ENCODE peak calls at places on chromosomes 2 and 18, in eight cellular contexts. X, Y, W, S, C, P, A and H are unnamed samples.

GRCh38 chr2:74454654-74455511 is at the start of gene INO80B:
- DNase-seq in Y (peak), S (peak), C (peak), W (peak), A (peak), P (peak), X (peak), H (peak)

GRCh38 chr2:172350844-172351480 is 76.4 kb upstream of the ITGA6 start:
- DNase-seq in X (no peak), C (no peak), A (no peak), S (no peak), Y (no peak), W (peak), P (no peak), H (no peak)

GRCh38 chr2:170764880-170765261 is 5.3 kb upstream of the ERICH2 start:
- DNase-seq in P (no peak), Y (no peak), W (no peak), C (no peak), S (no peak), A (no peak), X (no peak), H (no peak)

GRCh38 chr2:18362696-18363095 is 197.8 kb downstream of the RDH14 start:
- DNase-seq in Y (no peak), W (no peak), C (no peak), A (no peak), P (no peak), S (no peak), X (no peak), H (no peak)

GRCh38 chr2:211157211-211157610 is 600.8 kb downstream of the CPS1 start:
- DNase-seq in P (no peak), A (no peak), C (no peak), S (no peak), Y (no peak), X (no peak), W (no peak), H (no peak)

GRCh38 chr2:53520630-53520940 is 247.0 kb upstream of the CHAC2 start:
- DNase-seq in Y (no peak), A (no peak), P (no peak), S (no peak), X (no peak), C (no peak), W (no peak), H (no peak)

GRCh38 chr2:9613291-9613690 is 17.5 kb downstream of the YWHAQ start:
- DNase-seq in P (no peak), C (no peak), A (no peak), X (no peak), Y (no peak), W (no peak), S (no peak), H (no peak)

GRCh38 chr2:236932711-236933300 is 152.9 kb upstream of the COPS8 start:
- DNase-seq in W (no peak), Y (no peak), X (no peak), S (no peak), C (no peak), P (no peak), A (no peak), H (no peak)

GRCh38 chr2:103819599-103819998 is 1034.3 kb upstream of the POU3F3 start:
- DNase-seq in X (no peak), W (no peak), Y (no peak), S (no peak), A (no peak), P (no peak), C (no peak), H (no peak)

GRCh38 chr2:218567797-218568189 is 358 bp downstream of the USP37 start:
- DNase-seq in Y (no peak), W (no peak), A (no peak), P (no peak), C (no peak), X (no peak), S (no peak), H (no peak)

GRCh38 chr2:10717630-10718029 is 3.8 kb upstream of the ATP6V1C2 start:
- DNase-seq in P (no peak), Y (no peak), A (no peak), X (no peak), C (no peak), W (no peak), S (no peak), H (no peak)

GRCh38 chr2:31903109-31903780 is 107.6 kb downstream of the MEMO1 start:
- DNase-seq in P (no peak), W (no peak), Y (no peak), X (no peak), C (no peak), S (no peak), A (no peak), H (no peak)

GRCh38 chr2:142218471-142218870 is 87.7 kb upstream of the LRP1B start:
- DNase-seq in W (no peak), S (no peak), P (no peak), A (no peak), X (no peak), Y (no peak), C (no peak), H (no peak)

GRCh38 chr2:73290049-73290839 is 3.1 kb downstream of the EGR4 start:
- DNase-seq in A (no peak), W (peak), S (peak), X (peak), Y (peak), P (peak), C (peak), H (peak)
- TF ChIP-seq CTCF in A (peak), W (peak), S (peak), X (peak), Y (peak), P (peak), C (peak), H (peak)

GRCh38 chr18:49162226-49162848 is 211.6 kb upstream of the SMAD7 start:
- DNase-seq in X (no peak), P (no peak), S (no peak), C (peak), W (no peak), Y (peak), A (no peak), H (peak)
- TF ChIP-seq CTCF in X (no peak), P (no peak), S (no peak), C (no peak), W (no peak), Y (no peak), A (no peak), H (peak)

GRCh38 chr18:48342588-48342987 is 66.6 kb downstream of the ZBTB7C start:
- DNase-seq in P (no peak), W (no peak), X (no peak), C (no peak), A (no peak), Y (no peak), S (no peak), H (no peak)
- TF ChIP-seq CTCF in P (no peak), W (no peak), X (no peak), C (no peak), A (no peak), Y (no peak), S (no peak), H (no peak)

GRCh38 chr2:232447638-232448472 is 8.1 kb upstream of the ALPI start:
- DNase-seq in X (no peak), C (no peak), P (no peak), A (no peak), S (no peak), W (peak), Y (no peak), H (no peak)

GRCh38 chr2:232447091-232447620 is 8.8 kb upstream of the ALPI start:
- DNase-seq in Y (no peak), W (no peak), X (no peak), P (no peak), A (no peak), C (no peak), S (no peak), H (no peak)

GRCh38 chr2:232454630-232455029 is 1.3 kb upstream of the ALPI start:
- DNase-seq in C (no peak), X (peak), A (no peak), P (no peak), S (no peak), W (peak), Y (no peak), H (no peak)

GRCh38 chr2:232444409-232445148 is 11.4 kb upstream of the ALPI start:
- DNase-seq in W (no peak), C (peak), X (peak), Y (peak), P (peak), S (peak), A (no peak), H (peak)

DNA sequence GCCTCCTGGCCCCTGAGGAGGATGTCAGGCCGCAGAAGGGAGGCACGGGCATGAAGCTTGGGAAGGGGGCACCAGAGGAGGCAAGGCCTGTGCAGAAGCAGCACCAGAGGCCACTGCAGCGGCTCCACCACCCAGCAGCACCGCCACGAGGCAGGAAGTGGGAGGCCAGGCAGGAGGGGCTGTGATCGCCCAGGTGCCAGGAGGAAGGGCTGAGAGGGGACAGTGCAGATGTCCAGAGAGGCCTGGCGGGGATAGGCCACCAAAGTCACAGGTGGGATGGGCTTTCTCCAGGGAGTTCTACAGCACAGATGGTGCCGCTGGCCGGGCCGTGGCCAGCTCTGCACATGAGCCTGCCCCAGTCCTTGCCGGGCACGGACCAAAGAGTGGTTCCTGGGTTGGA is 6.0 kb upstream of the ALPI start:
- DNase-seq in Y (no peak), X (no peak), W (no peak), P (peak), S (no peak), C (no peak), A (no peak), H (no peak)
- TF ChIP-seq CTCF in Y (no peak), X (no peak), W (no peak), P (no peak), S (no peak), C (no peak), A (no peak), H (no peak)

GRCh38 chr2:123993728-123994323 is 31.3 kb upstream of the CNTNAP5 start:
- DNase-seq in P (peak), W (peak), C (peak), Y (peak), X (no peak), A (no peak), S (peak), H (no peak)
- TF ChIP-seq CTCF in P (peak), W (peak), C (peak), Y (peak), X (peak), A (peak), S (peak), H (peak)

GRCh38 chr2:121596221-121597080 is 52.8 kb downstream of the CLASP1 start:
- DNase-seq in S (no peak), X (peak), Y (peak), C (peak), A (peak), P (peak), W (no peak), H (peak)
- TF ChIP-seq CTCF in S (no peak), X (peak), Y (peak), C (peak), A (peak), P (no peak), W (peak), H (peak)

GRCh38 chr2:61854435-61855177 is 746 bp upstream of the FAM161A start:
- DNase-seq in W (peak), S (peak), P (peak), X (peak), Y (peak), A (peak), C (peak), H (peak)
- TF ChIP-seq CTCF in W (no peak), S (no peak), P (no peak), X (no peak), Y (no peak), A (no peak), C (no peak), H (no peak)

DNA sequence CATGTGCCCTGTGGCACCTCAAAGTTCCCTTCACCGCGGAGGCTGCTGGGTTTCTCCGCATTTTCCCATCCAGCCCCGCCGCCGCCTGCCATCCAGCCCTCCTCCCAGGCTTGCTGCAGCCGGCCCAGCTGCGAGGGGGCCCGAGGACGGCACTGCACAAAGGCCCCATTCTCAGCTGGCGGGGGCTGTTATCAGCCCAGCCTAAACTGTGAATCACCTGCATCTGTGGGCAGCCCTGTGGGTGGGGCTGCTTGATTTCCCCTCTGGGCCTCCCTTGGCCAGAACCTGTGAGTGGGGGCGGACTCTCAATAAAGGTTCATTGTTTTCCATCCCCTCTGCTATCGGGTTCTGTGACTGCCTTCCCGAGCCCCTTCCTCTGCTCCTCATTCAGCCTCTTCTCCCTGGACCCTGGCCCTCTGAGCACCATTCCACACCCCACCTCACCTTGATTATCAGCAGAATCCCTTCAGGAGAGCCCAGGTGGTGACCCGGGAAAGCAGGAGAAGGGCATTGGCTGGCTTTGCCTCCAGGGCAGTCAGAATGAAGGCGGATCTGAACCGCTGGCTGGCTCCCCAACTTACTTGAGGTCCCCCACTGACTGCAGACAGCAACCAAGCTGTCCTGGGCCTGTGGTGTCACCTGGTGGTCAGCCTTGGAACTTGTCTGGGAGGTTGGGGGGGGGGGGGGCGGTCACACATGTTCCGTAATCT is 204.5 kb downstream of the ZFP36L2 start:
- DNase-seq in X (no peak), P (no peak), W (peak), A (no peak), Y (no peak), C (no peak), S (no peak), H (no peak)
- TF ChIP-seq CTCF in X (no peak), P (peak), W (peak), A (peak), Y (peak), C (no peak), S (peak), H (no peak)

GRCh38 chr2:70995227-70995729 is 605 bp upstream of the TEX261 start:
- DNase-seq in W (no peak), S (no peak), P (no peak), A (no peak), Y (peak), C (peak), X (peak), H (peak)
- TF ChIP-seq CTCF in W (no peak), S (peak), P (no peak), A (peak), Y (peak), C (no peak), X (no peak), H (peak)

DNA sequence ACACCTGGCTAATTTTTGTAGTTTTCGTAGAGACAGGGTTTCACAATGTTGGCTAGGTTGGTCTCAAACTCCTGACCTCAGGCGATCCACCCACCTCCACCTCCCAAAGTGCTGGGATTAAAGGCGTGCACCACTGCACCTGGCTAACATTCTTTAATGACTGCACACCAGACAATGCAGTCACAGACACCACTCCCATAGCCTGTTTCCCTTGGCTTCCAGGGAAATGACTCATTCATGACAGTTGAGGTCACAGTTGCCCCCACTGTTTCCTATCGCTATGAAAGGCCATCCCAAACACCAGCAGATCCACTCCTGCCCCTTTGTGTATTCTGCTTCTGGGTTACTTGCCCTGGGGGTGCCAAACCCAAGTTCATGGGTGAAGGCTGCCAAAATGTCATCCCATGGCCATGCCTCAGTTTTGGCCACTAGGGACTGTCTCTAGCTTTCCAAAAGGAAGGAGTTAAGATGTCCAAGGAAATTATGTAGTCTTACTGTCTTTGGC is 8.7 kb downstream of the CHMP1B start:
- DNase-seq in X (no peak), W (no peak), S (no peak), A (no peak), Y (no peak), C (no peak), P (no peak), H (no peak)
- TF ChIP-seq CTCF in X (no peak), W (no peak), S (no peak), A (no peak), Y (no peak), C (no peak), P (no peak), H (no peak)